ENCODE peak calls at places on chromosomes 4 and X, in ten cellular contexts. K is thoracic aorta, U is aorta, O is tibial nerve, T is right atrium auricular region, E is small intestine, P is psoas muscle, I is SJSA1, Q is suprapubic skin, D is neural progenitor cell. L is an unnamed sample. For H3K9me3, the result is how much of the 10 kb centered on the place peaks cover.

GRCh38 chr4:77010841-77011354 is 61.3 kb downstream of the SEPTIN11 start:
- DNase-seq in K (no peak), U (no peak), O (no peak), T (no peak), E (no peak), P (no peak), I (no peak), Q (no peak), D (no peak), L (no peak)

GRCh38 chr4:143586080-143586479 is 72.6 kb downstream of the SMARCA5 start:
- DNase-seq in K (no peak), U (no peak), O (no peak), T (no peak), E (no peak), P (no peak), I (no peak), Q (no peak), D (no peak), L (no peak)

GRCh38 chrX:153627675-153628111 is 19.3 kb upstream of the DUSP9 start:
- DNase-seq in K (no peak), U (peak), O (no peak), T (no peak), E (no peak), P (no peak), I (no peak), Q (no peak), D (no peak), L (no peak)

GRCh38 chrX:31012509-31013025 is 59.3 kb downstream of the FTHL17 start:
- DNase-seq in K (no peak), U (no peak), O (no peak), T (no peak), E (no peak), P (no peak), I (no peak), Q (no peak), D (no peak), L (no peak)

GRCh38 chr4:151408630-151409469 is at the start of gene FHIP1A:
- DNase-seq in K (no peak), U (peak), O (peak), T (peak), E (peak), P (peak), I (peak), Q (peak), D (peak), L (no peak)

GRCh38 chr4:78362310-78362709 is 189.3 kb upstream of the ANXA3 start:
- DNase-seq in K (no peak), U (no peak), O (no peak), T (no peak), E (no peak), P (no peak), I (no peak), Q (no peak), D (peak), L (no peak)

GRCh38 chr4:76981649-76982048 is 32.1 kb downstream of the SEPTIN11 start:
- DNase-seq in K (no peak), U (no peak), O (no peak), T (no peak), E (no peak), P (no peak), I (no peak), Q (no peak), D (no peak), L (no peak)

GRCh38 chr4:186021461-186022167 is 47.3 kb upstream of the TLR3 start:
- DNase-seq in K (no peak), U (no peak), O (no peak), T (no peak), E (peak), P (no peak), I (peak), Q (no peak), D (peak), L (peak)

GRCh38 chr4:87219648-87220093 is 747 bp downstream of the KLHL8 start:
- DNase-seq in K (no peak), U (peak), O (peak), T (no peak), E (peak), P (peak), I (peak), Q (no peak), D (peak), L (no peak)

GRCh38 chrX:97416461-97416860 is 532.8 kb downstream of the RPA4 start:
- DNase-seq in K (no peak), U (no peak), O (no peak), T (no peak), E (no peak), P (no peak), I (no peak), Q (no peak), D (no peak), L (no peak)

GRCh38 chrX:148459343-148459742 is 41.1 kb upstream of the AFF2 start:
- DNase-seq in K (no peak), U (no peak), O (no peak), T (no peak), E (no peak), P (no peak), I (no peak), Q (no peak), D (no peak), L (no peak)

GRCh38 chr4:147582386-147583077 is 34.7 kb upstream of the TMEM184C start:
- DNase-seq in K (no peak), U (no peak), O (no peak), T (no peak), E (peak), P (no peak), I (no peak), Q (no peak), D (no peak), L (peak)

GRCh38 chr4:37922323-37922722 is 31.4 kb downstream of the TBC1D1 start:
- DNase-seq in K (no peak), U (no peak), O (peak), T (no peak), E (no peak), P (no peak), I (no peak), Q (no peak), D (no peak), L (no peak)

GRCh38 chrX:71103110-71103983 is 3.2 kb downstream of the CXorf65 start:
- DNase-seq in K (no peak), U (peak), O (no peak), T (no peak), E (peak), P (peak), I (no peak), Q (no peak), D (peak), L (no peak)

GRCh38 chr4:150297861-150298474 is 219.7 kb downstream of the DCLK2 start:
- DNase-seq in K (no peak), U (no peak), O (peak), T (no peak), E (peak), P (no peak), I (peak), Q (no peak), D (peak), L (no peak)

GRCh38 chr4:82524570-82525152 is 37.1 kb downstream of the TMEM150C start:
- DNase-seq in K (no peak), U (no peak), O (no peak), T (no peak), E (no peak), P (no peak), I (no peak), Q (no peak), D (no peak), L (no peak)

GRCh38 chr4:102438873-102439614 is 62.1 kb upstream of the NFKB1 start:
- DNase-seq in K (no peak), U (no peak), O (peak), T (no peak), E (peak), P (no peak), I (peak), Q (no peak), D (no peak), L (no peak)

GRCh38 chr4:48042979-48043461 is 26.4 kb downstream of the NIPAL1 start:
- DNase-seq in K (no peak), U (no peak), O (no peak), T (no peak), E (peak), P (no peak), I (no peak), Q (no peak), D (no peak), L (no peak)

GRCh38 chrX:6002056-6002455 is 226.6 kb downstream of the NLGN4X start:
- DNase-seq in K (no peak), U (no peak), O (no peak), T (no peak), E (no peak), P (no peak), I (no peak), Q (no peak), D (no peak), L (no peak)

GRCh38 chrX:26375346-26375745 is 159.4 kb downstream of the MAGEB5 start:
- DNase-seq in K (no peak), U (no peak), O (no peak), T (no peak), E (no peak), P (no peak), I (no peak), Q (no peak), D (no peak), L (no peak)

DNA sequence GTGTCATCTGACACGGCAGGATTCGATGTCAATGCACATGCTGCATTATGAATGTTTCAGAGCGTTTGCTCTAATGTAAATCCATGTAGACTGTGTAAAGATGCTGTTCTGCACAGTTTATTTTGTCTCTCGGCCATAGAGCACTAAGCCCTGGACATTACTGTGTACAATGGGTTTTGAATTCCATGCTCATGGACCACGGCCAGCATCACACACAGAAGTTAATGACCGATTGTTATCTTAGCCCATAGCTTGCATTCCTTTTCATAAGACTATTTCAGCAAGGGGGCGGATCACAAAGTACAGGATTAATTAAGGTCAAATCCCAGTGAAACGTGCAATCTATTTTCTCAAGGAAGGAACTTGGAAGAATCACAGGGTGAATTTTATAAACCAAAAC is 286.1 kb upstream of the TENM3 start:
- DNase-seq in K (no peak), U (no peak), O (no peak), T (no peak), E (no peak), P (no peak), I (peak), Q (no peak), D (no peak), L (no peak)
- H3K9me3 ChIP-seq in K (under half), U (under half), O (under half), T (under half), E (under half), P (under half), I (under half), Q (under half), D (under half), L (under half)

DNA sequence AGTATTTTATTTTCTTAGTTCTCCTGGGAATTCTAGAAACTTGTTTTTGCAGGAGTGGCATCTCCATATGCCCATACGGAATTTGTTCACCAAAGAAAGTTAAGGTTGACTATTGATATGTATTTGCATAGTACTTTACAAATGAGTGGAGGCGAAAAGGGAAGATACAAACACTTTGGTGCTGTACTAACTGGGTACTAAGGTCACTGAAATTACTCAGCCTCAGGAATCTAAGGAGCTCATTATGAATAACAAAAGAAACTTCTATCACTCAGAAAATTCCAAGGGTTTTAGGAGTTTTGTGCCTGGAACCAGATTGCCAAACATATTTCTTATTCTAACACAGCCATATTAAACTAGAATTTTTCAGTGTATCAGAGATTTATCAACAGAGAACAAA is 27.4 kb upstream of the TMPRSS11B start:
- DNase-seq in K (no peak), U (no peak), O (no peak), T (no peak), E (peak), P (no peak), I (no peak), Q (no peak), D (peak), L (no peak)
- H3K4me3 ChIP-seq in K (no peak), U (no peak), O (no peak), T (no peak), E (no peak), P (no peak), I (no peak), Q (no peak), D (no peak), L (no peak)

GRCh38 chr4:156676116-156676851 is 295.3 kb downstream of the PDGFC start:
- DNase-seq in K (no peak), U (no peak), O (no peak), T (no peak), E (no peak), P (no peak), I (no peak), Q (no peak), D (no peak), L (no peak)

GRCh38 chr4:156673483-156673882 is 298.1 kb downstream of the PDGFC start:
- DNase-seq in K (no peak), U (no peak), O (no peak), T (no peak), E (no peak), P (no peak), I (no peak), Q (no peak), D (no peak), L (no peak)

GRCh38 chr4:156672924-156673323 is 298.7 kb downstream of the PDGFC start:
- DNase-seq in K (no peak), U (no peak), O (no peak), T (no peak), E (no peak), P (no peak), I (no peak), Q (no peak), D (no peak), L (no peak)

GRCh38 chr4:156677136-156677535 is 294.5 kb downstream of the PDGFC start:
- DNase-seq in K (no peak), U (no peak), O (no peak), T (no peak), E (peak), P (no peak), I (no peak), Q (no peak), D (peak), L (no peak)

GRCh38 chr4:156677656-156678055 is 293.9 kb downstream of the PDGFC start:
- DNase-seq in K (no peak), U (no peak), O (no peak), T (no peak), E (no peak), P (no peak), I (no peak), Q (no peak), D (no peak), L (no peak)
- H3K9me3 ChIP-seq in K (under half), U (under half), O (under half), T (under half), E (under half), P (under half), I (under half), Q (under half), D (under half), L (under half)

DNA sequence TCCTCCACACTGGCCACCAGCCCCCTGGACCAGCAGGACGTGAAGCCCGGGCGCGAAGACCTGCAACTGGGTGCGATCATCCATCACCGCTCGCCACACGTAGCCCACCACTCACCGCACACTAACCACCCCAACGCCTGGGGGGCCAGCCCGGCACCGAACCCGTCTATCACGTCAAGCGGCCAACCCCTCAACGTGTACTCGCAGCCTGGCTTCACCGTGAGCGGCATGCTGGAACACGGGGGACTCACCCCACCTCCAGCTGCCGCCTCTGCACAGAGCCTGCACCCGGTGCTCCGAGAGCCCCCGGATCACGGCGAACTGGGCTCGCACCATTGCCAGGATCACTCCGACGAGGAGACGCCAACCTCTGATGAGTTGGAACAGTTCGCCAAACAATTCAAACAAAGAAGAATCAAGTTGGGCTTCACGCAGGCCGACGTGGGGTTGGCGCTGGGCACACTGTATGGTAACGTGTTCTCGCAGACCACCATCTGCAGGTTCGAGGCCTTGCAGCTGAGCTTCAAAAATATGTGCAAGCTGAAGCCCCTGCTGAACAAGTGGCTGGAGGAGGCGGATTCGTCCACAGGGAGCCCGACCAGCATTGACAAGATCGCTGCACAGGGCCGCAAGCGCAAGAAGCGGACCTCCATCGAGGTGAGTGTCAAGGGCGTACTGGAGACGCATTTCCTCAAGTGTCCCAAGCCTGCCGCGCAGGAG is 596 bp downstream of the POU3F4 start:
- DNase-seq in K (no peak), U (no peak), O (no peak), T (no peak), E (no peak), P (no peak), I (no peak), Q (no peak), D (peak), L (no peak)
- H3K4me3 ChIP-seq in K (peak), U (no peak), O (peak), T (no peak), E (no peak), P (no peak), I (no peak), Q (peak), D (peak), L (no peak)

GRCh38 chr4:109319156-109319555 is 16.7 kb upstream of the COL25A1 start:
- DNase-seq in K (no peak), U (no peak), O (no peak), T (no peak), E (no peak), P (no peak), I (no peak), Q (no peak), D (no peak), L (no peak)

GRCh38 chr4:109321232-109321631 is 18.8 kb upstream of the COL25A1 start:
- DNase-seq in K (no peak), U (no peak), O (no peak), T (no peak), E (no peak), P (no peak), I (no peak), Q (no peak), D (no peak), L (no peak)

GRCh38 chr4:109315818-109316217 is 13.4 kb upstream of the COL25A1 start:
- DNase-seq in K (no peak), U (no peak), O (no peak), T (no peak), E (no peak), P (no peak), I (no peak), Q (no peak), D (no peak), L (no peak)

GRCh38 chr4:109323348-109323747 is 20.9 kb upstream of the COL25A1 start:
- DNase-seq in K (no peak), U (no peak), O (no peak), T (no peak), E (no peak), P (no peak), I (no peak), Q (no peak), D (no peak), L (peak)

GRCh38 chr4:109319684-109320083 is 17.2 kb upstream of the COL25A1 start:
- DNase-seq in K (no peak), U (no peak), O (no peak), T (no peak), E (no peak), P (no peak), I (no peak), Q (no peak), D (no peak), L (no peak)
- H3K9me3 ChIP-seq in K (under half), U (under half), O (under half), T (under half), E (under half), P (under half), I (under half), Q (under half), D (under half), L (under half)

DNA sequence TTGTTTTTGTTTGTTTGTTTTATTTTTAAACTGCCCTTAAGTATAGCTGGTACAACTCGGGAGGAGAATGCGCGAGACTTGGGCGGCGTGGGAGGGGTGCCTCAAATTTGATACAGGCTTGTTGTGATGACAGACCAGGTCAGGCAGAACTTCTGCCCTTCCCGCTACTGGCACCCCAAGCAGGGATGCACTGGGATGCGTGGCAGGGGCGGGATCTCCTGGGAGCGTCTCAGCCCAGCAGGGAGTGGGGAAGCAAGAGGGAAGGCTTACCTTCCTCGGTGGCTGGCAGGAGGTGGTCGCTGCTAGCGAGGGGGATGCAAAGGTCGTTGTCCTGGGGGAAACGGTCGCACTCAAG is 842 bp downstream of the SFRP2 start:
- DNase-seq in K (no peak), U (no peak), O (no peak), T (no peak), E (no peak), P (peak), I (no peak), Q (no peak), D (peak), L (no peak)
- H3K4me3 ChIP-seq in K (peak), U (no peak), O (peak), T (peak), E (no peak), P (peak), I (no peak), Q (peak), D (peak), L (peak)

GRCh38 chr4:131288441-131288840 is 1860.7 kb upstream of the PCDH10 start:
- DNase-seq in K (no peak), U (no peak), O (no peak), T (no peak), E (no peak), P (no peak), I (no peak), Q (no peak), D (no peak), L (no peak)
- H3K9me3 ChIP-seq in K (under half), U (under half), O (under half), T (under half), E (under half), P (under half), I (under half), Q (under half), D (under half), L (under half)